ENCODE peak calls at places on chromosomes 2 and 18, in four cellular contexts. H is breast epithelium, E is tibial artery, R is PC-3. L is an unnamed sample.

GRCh38 chr2:236505071-236505470 is 64.6 kb upstream of the ACKR3 start:
- DNase-seq in R (no peak), H (no peak), E (no peak), L (no peak)

GRCh38 chr2:68336192-68336591 is 16.4 kb upstream of the CNRIP1 start:
- DNase-seq in R (peak), E (no peak), H (no peak), L (no peak)

GRCh38 chr2:63840081-63840784 is 1.5 kb upstream of the UGP2 start:
- DNase-seq in R (peak), H (peak), E (no peak), L (no peak)

GRCh38 chr18:12476955-12477354 is 69.2 kb downstream of the PRELID3A start:
- DNase-seq in E (no peak), H (no peak), R (no peak), L (no peak)

GRCh38 chr2:9087151-9087681 is 83.7 kb upstream of the MBOAT2 start:
- DNase-seq in R (no peak), E (no peak), H (no peak), L (no peak)

GRCh38 chr2:203802277-203803045 is 65.1 kb upstream of the CTLA4 start:
- DNase-seq in R (no peak), H (no peak), E (no peak), L (no peak)

GRCh38 chr2:23530121-23530908 is 145.3 kb downstream of the KLHL29 start:
- DNase-seq in H (no peak), R (no peak), E (no peak), L (no peak)

GRCh38 chr18:77016936-77017335 is 115.6 kb downstream of the MBP start:
- DNase-seq in R (no peak), H (no peak), E (no peak), L (no peak)

GRCh38 chr2:55155764-55156221 is 76.3 kb downstream of the CLHC1 start:
- DNase-seq in E (no peak), H (no peak), R (peak), L (no peak)

GRCh38 chr2:43707255-43707654 is 31.0 kb upstream of the C1GALT1C1L start:
- DNase-seq in H (no peak), E (peak), R (peak), L (no peak)

GRCh38 chr2:27152796-27153464 is 4.1 kb downstream of the TCF23 start:
- DNase-seq in R (peak), H (no peak), E (peak), L (no peak)

GRCh38 chr2:217899231-217900009 is 103.4 kb downstream of the TNS1 start:
- DNase-seq in H (peak), R (peak), E (peak), L (peak)
- H3K4me3 ChIP-seq in H (peak), R (no peak), E (peak), L (no peak)

GRCh38 chr2:178448968-178449661 is 1.9 kb downstream of the PRKRA start:
- DNase-seq in E (no peak), H (no peak), R (no peak), L (no peak)

GRCh38 chr2:178449700-178450573 is 1.0 kb downstream of the PRKRA start:
- DNase-seq in R (no peak), H (no peak), E (no peak), L (no peak)

GRCh38 chr2:178452870-178453269 is 1.7 kb downstream of the PJVK start:
- DNase-seq in H (no peak), R (no peak), E (no peak), L (no peak)

GRCh38 chr2:178452334-178452733 is 1.2 kb downstream of the PJVK start:
- DNase-seq in E (no peak), R (no peak), H (no peak), L (no peak)

DNA sequence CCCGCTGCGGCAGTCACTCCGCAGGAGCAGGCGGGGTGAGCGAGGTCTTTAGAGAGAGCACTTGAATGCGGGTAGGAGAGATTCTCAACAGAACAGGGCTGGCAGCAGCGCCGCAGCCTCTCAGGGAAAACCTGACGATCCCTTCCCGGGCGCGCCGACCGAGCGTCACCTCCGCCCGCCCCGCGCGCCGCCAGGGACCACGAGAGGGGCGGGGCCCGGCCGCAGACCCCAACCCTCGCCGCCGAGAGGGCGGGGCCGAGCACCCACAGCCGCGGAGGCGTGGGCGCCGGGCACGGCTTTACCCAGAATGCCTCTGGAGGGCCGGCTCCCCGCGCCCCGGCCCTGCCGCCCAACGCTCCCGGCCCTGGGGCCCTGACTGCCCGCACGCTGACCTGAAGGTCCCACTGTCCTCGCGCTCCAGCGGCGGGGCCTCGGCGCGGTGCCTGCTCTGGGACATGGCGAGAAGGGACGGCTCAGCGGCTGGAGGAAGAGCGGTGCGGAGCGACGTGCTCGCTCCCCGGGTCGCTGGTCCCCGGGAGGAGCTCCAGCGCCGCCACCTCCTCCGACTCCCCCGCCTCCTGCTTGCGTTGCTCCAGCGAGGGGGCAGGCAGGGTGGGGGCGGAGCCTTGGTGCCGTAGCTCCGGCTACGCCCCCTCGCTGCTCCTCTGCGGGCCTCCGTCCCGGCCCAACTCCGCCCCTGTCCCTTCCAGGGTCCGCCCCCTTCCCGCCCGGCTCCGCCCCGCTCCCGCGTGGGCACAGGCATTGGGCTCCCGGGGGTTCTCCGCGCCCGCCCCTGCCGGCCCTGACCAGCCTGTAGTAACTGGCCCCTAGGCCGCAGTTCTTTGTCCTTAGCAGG is at the start of the genes PJVK and PRKRA:
- DNase-seq in H (peak), R (peak), E (peak), L (peak)
- TF ChIP-seq CTCF in H (no peak), R (no peak), E (peak), L (no peak)

GRCh38 chr18:54813305-54813704 is 15.0 kb upstream of the RAB27B start:
- DNase-seq in H (no peak), R (no peak), E (no peak), L (no peak)
- H3K4me3 ChIP-seq in H (no peak), R (no peak), E (no peak), L (no peak)

DNA sequence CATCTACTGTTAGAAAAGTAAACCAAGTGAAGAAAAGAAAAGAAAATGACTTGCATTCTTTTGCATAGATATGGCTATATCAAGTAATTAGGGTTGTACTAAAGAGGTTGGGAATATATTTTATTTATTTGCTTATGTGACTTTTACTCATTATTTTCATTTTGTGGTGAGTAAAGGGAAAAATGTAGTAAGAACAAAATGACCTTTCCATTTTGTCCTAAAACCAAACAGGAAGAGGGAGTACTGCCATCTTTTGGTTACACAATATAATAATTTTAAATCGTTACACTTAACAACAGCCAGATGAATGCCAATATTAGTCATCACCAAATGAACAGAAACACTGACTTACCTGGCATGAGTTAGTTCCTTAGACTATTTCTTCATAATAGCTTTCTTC is 47.3 kb upstream of the NDUFV2 start:
- DNase-seq in R (peak), E (no peak), H (no peak), L (no peak)
- TF ChIP-seq CTCF in R (peak), E (peak), H (no peak), L (no peak)